ENCODE peak calls at places on chromosome 3, in eight cellular contexts. One of them, this sample, is unnamed.

GRCh38 chr3:170044795-170045244 is 7.0 kb downstream of the GPR160 start:
- DNase-seq in tibial nerve: no peak
- DNase-seq in Peyer's patch: peak; percentile 52
- DNase-seq in uterus: no peak
- DNase-seq in A549: no peak
- DNase-seq in IMR-90: no peak
- DNase-seq in gastrocnemius medialis: no peak
- DNase-seq in HepG2: no peak
- DNase-seq in this sample: no peak

GRCh38 chr3:182914341-182914740 is 66.0 kb downstream of the DCUN1D1 start:
- DNase-seq in tibial nerve: no peak
- DNase-seq in Peyer's patch: no peak
- DNase-seq in uterus: no peak
- DNase-seq in A549: no peak
- DNase-seq in IMR-90: peak; percentile 57
- DNase-seq in gastrocnemius medialis: no peak
- DNase-seq in HepG2: no peak
- DNase-seq in this sample: no peak

GRCh38 chr3:104628185-104628789 is 738.4 kb upstream of the ALCAM start:
- DNase-seq in tibial nerve: no peak
- DNase-seq in Peyer's patch: no peak
- DNase-seq in uterus: no peak
- DNase-seq in A549: peak; percentile 30
- DNase-seq in IMR-90: peak; percentile 73
- DNase-seq in gastrocnemius medialis: no peak
- DNase-seq in HepG2: peak; percentile 32
- DNase-seq in this sample: no peak

GRCh38 chr3:66029443-66029842 is 9.3 kb downstream of the MAGI1 start:
- DNase-seq in tibial nerve: no peak
- DNase-seq in Peyer's patch: no peak
- DNase-seq in uterus: no peak
- DNase-seq in A549: no peak
- DNase-seq in IMR-90: peak; percentile 36
- DNase-seq in gastrocnemius medialis: no peak
- DNase-seq in HepG2: no peak
- DNase-seq in this sample: no peak

GRCh38 chr3:117910820-117911524 is 1123.7 kb downstream of the IGSF11 start:
- DNase-seq in tibial nerve: no peak
- DNase-seq in Peyer's patch: no peak
- DNase-seq in uterus: no peak
- DNase-seq in A549: no peak
- DNase-seq in IMR-90: no peak
- DNase-seq in gastrocnemius medialis: no peak
- DNase-seq in HepG2: no peak
- DNase-seq in this sample: no peak

GRCh38 chr3:101665357-101665756 is 11.6 kb downstream of the ZBTB11 start:
- DNase-seq in tibial nerve: no peak
- DNase-seq in Peyer's patch: no peak
- DNase-seq in uterus: no peak
- DNase-seq in A549: no peak
- DNase-seq in IMR-90: no peak
- DNase-seq in gastrocnemius medialis: no peak
- DNase-seq in HepG2: no peak
- DNase-seq in this sample: no peak

GRCh38 chr3:21718161-21718765 is 32.7 kb downstream of the ZNF385D start:
- DNase-seq in tibial nerve: no peak
- DNase-seq in Peyer's patch: no peak
- DNase-seq in uterus: no peak
- DNase-seq in A549: no peak
- DNase-seq in IMR-90: peak; percentile 96
- DNase-seq in gastrocnemius medialis: no peak
- DNase-seq in HepG2: no peak
- DNase-seq in this sample: no peak

GRCh38 chr3:43695443-43695842 is 4.7 kb downstream of the ABHD5 start:
- DNase-seq in tibial nerve: no peak
- DNase-seq in Peyer's patch: no peak
- DNase-seq in uterus: no peak
- DNase-seq in A549: no peak
- DNase-seq in IMR-90: peak; percentile 86
- DNase-seq in gastrocnemius medialis: no peak
- DNase-seq in HepG2: no peak
- DNase-seq in this sample: no peak

GRCh38 chr3:72100062-72100511 is 315.1 kb upstream of the PROK2 start:
- DNase-seq in tibial nerve: no peak
- DNase-seq in Peyer's patch: no peak
- DNase-seq in uterus: peak; percentile 44
- DNase-seq in A549: no peak
- DNase-seq in IMR-90: no peak
- DNase-seq in gastrocnemius medialis: no peak
- DNase-seq in HepG2: no peak
- DNase-seq in this sample: no peak

GRCh38 chr3:179610066-179610465 is 5.5 kb downstream of the NDUFB5 start:
- DNase-seq in tibial nerve: no peak
- DNase-seq in Peyer's patch: no peak
- DNase-seq in uterus: no peak
- DNase-seq in A549: no peak
- DNase-seq in IMR-90: no peak
- DNase-seq in gastrocnemius medialis: no peak
- DNase-seq in HepG2: no peak
- DNase-seq in this sample: no peak

GRCh38 chr3:179613807-179614206 is 9.2 kb downstream of the NDUFB5 start:
- DNase-seq in tibial nerve: no peak
- DNase-seq in Peyer's patch: no peak
- DNase-seq in uterus: no peak
- DNase-seq in A549: no peak
- DNase-seq in IMR-90: peak; percentile 57
- DNase-seq in gastrocnemius medialis: no peak
- DNase-seq in HepG2: no peak
- DNase-seq in this sample: no peak

GRCh38 chr3:179606534-179607085 is 2.0 kb downstream of the NDUFB5 start:
- DNase-seq in tibial nerve: no peak
- DNase-seq in Peyer's patch: no peak
- DNase-seq in uterus: no peak
- DNase-seq in A549: no peak
- DNase-seq in IMR-90: no peak
- DNase-seq in gastrocnemius medialis: no peak
- DNase-seq in HepG2: no peak
- DNase-seq in this sample: no peak

GRCh38 chr3:179604336-179605078 is at the start of the genes MRPL47 and NDUFB5:
- DNase-seq in tibial nerve: peak; percentile 86
- DNase-seq in Peyer's patch: peak; percentile 92
- DNase-seq in uterus: peak; percentile 95
- DNase-seq in A549: peak; percentile 83
- DNase-seq in IMR-90: peak; percentile 97
- DNase-seq in gastrocnemius medialis: peak; percentile 94
- DNase-seq in HepG2: peak; percentile 95
- DNase-seq in this sample: peak; percentile 95

DNA sequence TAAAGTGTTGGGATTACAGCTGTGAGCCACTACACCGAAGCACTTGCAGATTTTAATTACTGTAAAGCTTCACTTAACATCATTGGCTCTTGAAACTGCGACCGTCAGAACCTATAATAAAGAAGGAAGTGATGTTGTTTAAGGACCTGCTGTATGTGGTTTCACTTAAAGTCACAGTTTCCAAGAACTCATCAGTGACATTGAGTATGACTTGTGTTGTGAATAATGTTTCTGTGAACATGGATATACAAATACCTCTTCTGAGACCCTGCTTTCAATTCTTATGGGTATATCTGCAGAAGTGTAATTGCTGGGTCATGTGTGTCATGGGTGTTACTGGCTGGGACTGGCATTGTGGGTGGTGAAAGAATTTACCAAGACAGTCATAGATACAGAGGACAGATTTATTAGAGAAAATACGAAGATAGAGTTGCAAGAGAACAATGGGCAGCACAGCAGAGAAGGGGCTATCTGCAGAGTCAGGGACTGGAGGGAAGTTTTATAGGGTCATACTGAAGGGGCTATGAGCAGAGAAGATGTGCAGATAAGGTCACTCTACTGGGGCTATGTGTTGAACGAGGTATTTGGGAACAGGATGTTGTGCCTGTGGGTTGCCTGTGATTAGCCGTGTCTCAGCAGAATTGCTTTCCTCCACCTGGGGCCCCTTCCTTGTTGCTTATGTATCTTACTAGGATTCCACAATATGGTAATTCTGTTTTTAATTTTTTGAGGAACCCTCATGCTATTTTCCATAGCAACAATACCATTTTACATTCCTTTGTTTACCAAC is 4.5 kb downstream of the NDUFB5 start:
- DNase-seq in tibial nerve: no peak
- DNase-seq in Peyer's patch: no peak
- DNase-seq in uterus: no peak
- DNase-seq in A549: no peak
- DNase-seq in IMR-90: no peak
- DNase-seq in gastrocnemius medialis: no peak
- DNase-seq in HepG2: no peak
- DNase-seq in this sample: no peak
- H3K4me3 ChIP-seq in tibial nerve: no peak overlapping the region
- H3K4me3 ChIP-seq in Peyer's patch: no peak overlapping the region
- H3K4me3 ChIP-seq in uterus: no peak overlapping the region
- H3K4me3 ChIP-seq in A549: no peak overlapping the region
- H3K4me3 ChIP-seq in IMR-90: no peak overlapping the region
- H3K4me3 ChIP-seq in gastrocnemius medialis: no peak overlapping the region
- H3K4me3 ChIP-seq in HepG2: no peak overlapping the region
- H3K4me3 ChIP-seq in this sample: no peak overlapping the region

DNA sequence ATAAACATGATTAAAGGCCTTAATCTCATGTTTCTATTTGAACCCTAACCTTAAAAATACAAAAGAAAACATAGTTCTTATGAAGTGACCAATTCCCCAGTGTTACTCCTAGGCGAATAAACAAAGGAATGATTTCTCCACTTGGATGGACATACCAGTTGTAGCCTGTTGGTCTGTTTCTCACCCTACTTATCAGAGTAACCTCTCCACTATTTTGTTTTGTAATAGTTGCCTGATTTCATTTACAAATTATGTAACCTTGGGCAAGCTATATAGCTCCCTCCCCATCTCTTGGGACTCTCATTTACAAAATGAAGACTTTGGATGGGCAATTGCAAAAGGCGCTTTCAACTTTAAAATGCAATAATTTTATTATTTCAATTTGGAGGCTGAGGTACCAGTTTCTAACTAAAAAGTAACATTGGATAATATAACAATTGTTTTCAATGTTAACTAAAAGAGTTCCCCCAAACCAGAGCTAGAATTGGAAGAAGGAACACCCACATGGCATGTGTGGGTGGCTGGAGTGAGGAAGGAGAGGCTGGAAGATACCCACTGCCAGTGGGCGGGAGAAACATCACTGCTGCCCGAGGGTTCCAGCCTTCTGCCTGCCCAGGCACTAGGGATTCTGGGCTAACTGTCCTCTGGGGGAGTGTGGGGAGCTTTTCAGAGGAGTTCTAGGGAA is 74.2 kb downstream of the RFTN1 start:
- DNase-seq in tibial nerve: no peak
- DNase-seq in Peyer's patch: no peak
- DNase-seq in uterus: no peak
- DNase-seq in A549: no peak
- DNase-seq in IMR-90: peak; percentile 19
- DNase-seq in gastrocnemius medialis: no peak
- DNase-seq in HepG2: no peak
- DNase-seq in this sample: no peak
- H3K4me1 ChIP-seq in tibial nerve: no peaks in the 10 kb centered on the region
- H3K4me1 ChIP-seq in Peyer's patch: no peaks in the 10 kb centered on the region
- H3K4me1 ChIP-seq in uterus: no peaks in the 10 kb centered on the region
- H3K4me1 ChIP-seq in A549: no peaks in the 10 kb centered on the region
- H3K4me1 ChIP-seq in IMR-90: peaks cover 14% of the 10 kb centered on the region
- H3K4me1 ChIP-seq in gastrocnemius medialis: peaks cover 20% of the 10 kb centered on the region
- H3K4me1 ChIP-seq in HepG2: no peaks in the 10 kb centered on the region
- H3K4me1 ChIP-seq in this sample: peaks cover 48% of the 10 kb centered on the region

DNA sequence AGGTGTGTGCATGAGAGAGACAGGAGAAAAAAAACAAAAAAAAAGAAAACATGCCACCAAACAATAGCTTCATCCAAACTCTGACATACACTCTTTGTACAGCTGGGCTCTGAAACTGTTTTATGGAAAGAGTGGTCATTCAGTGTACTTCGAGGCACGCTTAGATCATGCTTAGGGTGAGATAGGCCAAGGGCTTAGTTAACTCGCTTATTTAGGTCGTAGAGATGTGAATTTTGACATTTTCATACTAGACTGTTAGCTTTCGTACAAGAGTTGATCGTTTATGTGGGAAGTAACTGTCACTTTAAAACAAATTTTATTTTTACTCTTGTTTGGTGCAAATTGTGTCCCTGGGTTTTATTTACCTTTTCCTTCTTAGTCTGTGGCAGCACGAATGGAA is 166.4 kb downstream of the GHSR start:
- DNase-seq in tibial nerve: no peak
- DNase-seq in Peyer's patch: no peak
- DNase-seq in uterus: no peak
- DNase-seq in A549: no peak
- DNase-seq in IMR-90: no peak
- DNase-seq in gastrocnemius medialis: no peak
- DNase-seq in HepG2: no peak
- DNase-seq in this sample: no peak
- TF ChIP-seq POLR2A in tibial nerve: no peak
- TF ChIP-seq POLR2A in Peyer's patch: no peak
- TF ChIP-seq POLR2A in uterus: no peak
- TF ChIP-seq POLR2A in A549: no peak
- TF ChIP-seq POLR2A in IMR-90: no peak
- TF ChIP-seq POLR2A in gastrocnemius medialis: no peak
- TF ChIP-seq POLR2A in HepG2: no peak
- TF ChIP-seq POLR2A in this sample: no peak

GRCh38 chr3:45599984-45600650 is 5.6 kb downstream of the LIMD1 start:
- DNase-seq in tibial nerve: no peak
- DNase-seq in Peyer's patch: no peak
- DNase-seq in uterus: no peak
- DNase-seq in A549: no peak
- DNase-seq in IMR-90: no peak
- DNase-seq in gastrocnemius medialis: no peak
- DNase-seq in HepG2: peak; percentile 16
- DNase-seq in this sample: no peak

GRCh38 chr3:45604066-45604465 is 9.5 kb downstream of the LIMD1 start:
- DNase-seq in tibial nerve: no peak
- DNase-seq in Peyer's patch: no peak
- DNase-seq in uterus: no peak
- DNase-seq in A549: no peak
- DNase-seq in IMR-90: no peak
- DNase-seq in gastrocnemius medialis: peak; percentile 64
- DNase-seq in HepG2: no peak
- DNase-seq in this sample: no peak

GRCh38 chr3:45603226-45603625 is 8.7 kb downstream of the LIMD1 start:
- DNase-seq in tibial nerve: no peak
- DNase-seq in Peyer's patch: no peak
- DNase-seq in uterus: no peak
- DNase-seq in A549: no peak
- DNase-seq in IMR-90: no peak
- DNase-seq in gastrocnemius medialis: no peak
- DNase-seq in HepG2: no peak
- DNase-seq in this sample: no peak

GRCh38 chr3:45599424-45599886 is 4.9 kb downstream of the LIMD1 start:
- DNase-seq in tibial nerve: no peak
- DNase-seq in Peyer's patch: no peak
- DNase-seq in uterus: no peak
- DNase-seq in A549: no peak
- DNase-seq in IMR-90: no peak
- DNase-seq in gastrocnemius medialis: peak; percentile 89
- DNase-seq in HepG2: no peak
- DNase-seq in this sample: peak; percentile 55

DNA sequence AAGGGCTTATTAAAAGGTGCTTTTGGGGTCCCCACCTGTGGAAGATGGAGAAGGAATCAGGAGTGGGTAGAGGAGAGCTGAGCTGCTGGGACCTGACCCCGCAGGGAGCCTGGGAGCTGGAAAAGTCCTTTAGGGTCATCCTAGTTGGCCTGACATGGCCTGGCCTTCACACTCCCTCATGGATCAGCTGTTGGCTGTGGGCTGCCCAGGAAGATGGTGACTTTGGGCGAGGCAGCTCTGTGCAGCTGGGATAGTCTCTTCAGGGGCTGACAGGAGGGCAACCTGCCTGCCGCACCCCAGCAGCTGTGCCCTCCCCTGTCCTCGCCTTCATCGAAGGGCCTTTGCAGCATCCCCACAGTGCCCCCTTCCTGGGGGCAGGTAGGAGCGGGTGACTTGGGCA is 6.6 kb downstream of the LIMD1 start:
- DNase-seq in tibial nerve: no peak
- DNase-seq in Peyer's patch: no peak
- DNase-seq in uterus: no peak
- DNase-seq in A549: no peak
- DNase-seq in IMR-90: no peak
- DNase-seq in gastrocnemius medialis: no peak
- DNase-seq in HepG2: no peak
- DNase-seq in this sample: no peak
- H3K4me3 ChIP-seq in tibial nerve: no peak overlapping the region
- H3K4me3 ChIP-seq in Peyer's patch: no peak overlapping the region
- H3K4me3 ChIP-seq in uterus: no peak overlapping the region
- H3K4me3 ChIP-seq in A549: no peak overlapping the region
- H3K4me3 ChIP-seq in IMR-90: no peak overlapping the region
- H3K4me3 ChIP-seq in gastrocnemius medialis: no peak overlapping the region
- H3K4me3 ChIP-seq in HepG2: no peak overlapping the region
- H3K4me3 ChIP-seq in this sample: no peak overlapping the region